ENCODE peak calls at places on chromosomes 5 and 9, in eight cellular contexts. R is upper lobe of left lung, B is A549, Z is stomach, V is ovary, E is tibial nerve, U is sigmoid colon, Q is K562. L is an unnamed sample.

GRCh38 chr9:130173462-130173876 is 1.3 kb downstream of the NCS1 start:
- DNase-seq in R (no peak), B (no peak), Z (no peak), V (no peak), E (no peak), U (peak), Q (no peak), L (no peak)

GRCh38 chr9:108184941-108185340 is 670.8 kb downstream of the ACTL7B start:
- DNase-seq in R (no peak), B (no peak), Z (no peak), V (no peak), E (no peak), U (no peak), Q (no peak), L (peak)

GRCh38 chr9:70411141-70411929 is 3.1 kb downstream of the KLF9 start:
- DNase-seq in R (peak), B (no peak), Z (peak), V (peak), E (peak), U (peak), Q (peak), L (peak)

GRCh38 chr9:131892162-131892707 is 152.4 kb upstream of the RAPGEF1 start:
- DNase-seq in R (no peak), B (no peak), Z (no peak), V (no peak), E (no peak), U (no peak), Q (no peak), L (no peak)

GRCh38 chr5:40124367-40124766 is 555.3 kb upstream of the PTGER4 start:
- DNase-seq in R (no peak), B (peak), Z (no peak), V (no peak), E (no peak), U (no peak), Q (no peak), L (no peak)

GRCh38 chr5:125154321-125154811 is 407.9 kb upstream of the ZNF608 start:
- DNase-seq in R (no peak), B (no peak), Z (no peak), V (no peak), E (no peak), U (no peak), Q (no peak), L (no peak)

GRCh38 chr5:136769900-136770684 is 404.7 kb upstream of the TRPC7 start:
- DNase-seq in R (peak), B (peak), Z (peak), V (peak), E (peak), U (peak), Q (peak), L (peak)

GRCh38 chr5:140855772-140856674 is at the start of gene PCDHA10:
- DNase-seq in R (no peak), B (peak), Z (no peak), V (no peak), E (no peak), U (no peak), Q (no peak), L (no peak)

GRCh38 chr9:135088979-135089847 is 1.7 kb downstream of the OLFM1 start:
- DNase-seq in R (no peak), B (no peak), Z (no peak), V (no peak), E (no peak), U (no peak), Q (no peak), L (no peak)

GRCh38 chr9:137040568-137040967 is 5.4 kb downstream of the NPDC1 start:
- DNase-seq in R (no peak), B (no peak), Z (no peak), V (no peak), E (no peak), U (no peak), Q (no peak), L (no peak)

GRCh38 chr5:109865636-109866035 is 175.9 kb downstream of the MAN2A1 start:
- DNase-seq in R (no peak), B (peak), Z (no peak), V (peak), E (no peak), U (no peak), Q (no peak), L (no peak)

GRCh38 chr5:105274079-105274478 is 1711.5 kb upstream of the NUDT12 start:
- DNase-seq in R (no peak), B (no peak), Z (no peak), V (no peak), E (no peak), U (no peak), Q (no peak), L (no peak)

GRCh38 chr5:141882594-141883183 is 4.5 kb upstream of the PCDH1 start:
- DNase-seq in R (no peak), B (no peak), Z (no peak), V (no peak), E (no peak), U (no peak), Q (no peak), L (peak)

GRCh38 chr5:138573949-138574670 is 1.1 kb downstream of the HSPA9 start:
- DNase-seq in R (no peak), B (no peak), Z (no peak), V (no peak), E (no peak), U (no peak), Q (no peak), L (no peak)

GRCh38 chr9:23552876-23553275 is 273.2 kb downstream of the ELAVL2 start:
- DNase-seq in R (no peak), B (no peak), Z (no peak), V (no peak), E (no peak), U (no peak), Q (no peak), L (no peak)

GRCh38 chr5:1480806-1481205 is 35.6 kb upstream of the SLC6A3 start:
- DNase-seq in R (no peak), B (no peak), Z (no peak), V (no peak), E (no peak), U (no peak), Q (no peak), L (no peak)

GRCh38 chr9:125467341-125467740 is 205.7 kb downstream of the GAPVD1 start:
- DNase-seq in R (no peak), B (no peak), Z (peak), V (no peak), E (no peak), U (no peak), Q (no peak), L (no peak)

GRCh38 chr5:157596449-157596848 is 20.9 kb upstream of the ADAM19 start:
- DNase-seq in R (no peak), B (no peak), Z (no peak), V (no peak), E (no peak), U (no peak), Q (no peak), L (peak)

GRCh38 chr9:96818535-96818934 is 35.8 kb downstream of the ZNF782 start:
- DNase-seq in R (no peak), B (peak), Z (no peak), V (no peak), E (no peak), U (no peak), Q (no peak), L (no peak)

GRCh38 chr5:133843911-133844310 is 124.5 kb downstream of the C5orf15 start:
- DNase-seq in R (no peak), B (no peak), Z (no peak), V (no peak), E (no peak), U (no peak), Q (no peak), L (no peak)

GRCh38 chr5:159179556-159180305 is 29.6 kb downstream of the RNF145 start:
- DNase-seq in R (no peak), B (no peak), Z (no peak), V (no peak), E (no peak), U (no peak), Q (no peak), L (no peak)

GRCh38 chr5:88892669-88893068 is 9.7 kb upstream of the MEF2C start:
- DNase-seq in R (no peak), B (no peak), Z (no peak), V (no peak), E (no peak), U (no peak), Q (no peak), L (no peak)

GRCh38 chr9:135702002-135702721 is at the start of gene KCNT1:
- DNase-seq in R (no peak), B (peak), Z (peak), V (peak), E (peak), U (no peak), Q (peak), L (peak)

GRCh38 chr9:93959739-93960154 is 4.6 kb upstream of the BARX1 start:
- DNase-seq in R (no peak), B (no peak), Z (no peak), V (no peak), E (no peak), U (no peak), Q (no peak), L (no peak)

GRCh38 chr9:93958121-93958874 is 3.1 kb upstream of the BARX1 start:
- DNase-seq in R (no peak), B (no peak), Z (no peak), V (no peak), E (no peak), U (peak), Q (no peak), L (no peak)

GRCh38 chr9:93960971-93961841 is 6.1 kb upstream of the BARX1 start:
- DNase-seq in R (no peak), B (no peak), Z (no peak), V (no peak), E (no peak), U (peak), Q (no peak), L (no peak)

GRCh38 chr9:93960221-93960970 is 5.2 kb upstream of the BARX1 start:
- DNase-seq in R (no peak), B (no peak), Z (peak), V (no peak), E (no peak), U (peak), Q (no peak), L (peak)

DNA sequence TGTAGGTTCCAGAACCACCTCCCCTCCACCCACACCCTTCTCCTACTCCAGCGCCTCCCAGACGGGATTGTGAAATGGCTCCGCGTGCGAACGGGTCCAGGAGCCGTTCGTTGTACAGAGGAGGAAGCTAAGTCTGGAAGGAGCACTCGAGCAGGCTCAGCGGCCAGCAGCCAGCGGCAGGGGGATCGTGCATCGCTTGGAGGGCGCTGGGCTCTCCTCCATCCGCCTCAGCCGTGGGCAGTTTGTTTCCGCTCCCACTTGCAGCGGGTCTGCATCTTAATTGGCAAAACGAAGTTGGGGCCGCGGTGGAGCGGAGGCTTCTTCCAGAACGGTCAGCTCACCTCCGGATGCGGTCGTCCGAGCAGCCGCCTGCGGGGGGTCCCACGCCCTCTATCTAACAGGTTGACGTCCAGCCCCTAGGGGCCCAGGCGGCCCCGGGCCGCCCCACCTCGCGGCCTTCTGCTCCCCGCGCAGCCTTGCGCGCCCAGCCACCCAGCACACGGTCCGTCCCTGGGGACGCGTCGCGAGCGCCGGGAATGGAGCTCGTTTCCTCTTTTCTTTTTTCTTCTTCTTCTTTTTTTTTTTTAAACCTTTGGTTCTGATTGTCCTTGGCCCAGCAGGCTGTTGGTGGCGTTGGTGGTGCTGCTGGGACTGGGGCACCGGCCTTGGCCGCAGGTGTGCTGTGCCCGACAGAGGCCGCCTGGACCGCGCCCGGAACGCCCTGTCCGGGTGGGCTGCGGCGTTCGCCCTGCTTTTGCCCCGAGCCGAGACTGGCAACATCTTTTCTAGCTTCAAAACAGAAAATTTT is 3.9 kb upstream of the BARX1 start:
- DNase-seq in R (peak), B (no peak), Z (no peak), V (no peak), E (no peak), U (peak), Q (no peak), L (no peak)
- H3K4me3 ChIP-seq in R (no peak), B (no peak), Z (peak), V (no peak), E (peak), U (no peak), Q (no peak), L (no peak)

GRCh38 chr5:147216552-147217154 is 18.2 kb upstream of the STK32A start:
- DNase-seq in R (no peak), B (no peak), Z (no peak), V (no peak), E (no peak), U (no peak), Q (no peak), L (no peak)
- TF ChIP-seq EP300 in R (no peak), B (no peak), Z (no peak), V (no peak), E (no peak), U (no peak), Q (no peak), L (no peak)

GRCh38 chr9:98236881-98237487 is 18.5 kb downstream of the TBC1D2 start:
- DNase-seq in R (peak), B (no peak), Z (no peak), V (no peak), E (no peak), U (peak), Q (no peak), L (peak)

GRCh38 chr9:98232926-98233325 is 22.5 kb downstream of the TBC1D2 start:
- DNase-seq in R (no peak), B (no peak), Z (no peak), V (no peak), E (no peak), U (peak), Q (no peak), L (no peak)

GRCh38 chr9:98231770-98232478 is 23.5 kb downstream of the TBC1D2 start:
- DNase-seq in R (no peak), B (peak), Z (no peak), V (no peak), E (no peak), U (peak), Q (no peak), L (no peak)

GRCh38 chr9:98235126-98235525 is 20.3 kb downstream of the TBC1D2 start:
- DNase-seq in R (no peak), B (no peak), Z (no peak), V (no peak), E (no peak), U (no peak), Q (no peak), L (no peak)

GRCh38 chr9:98234231-98234825 is 21.1 kb downstream of the TBC1D2 start:
- DNase-seq in R (no peak), B (no peak), Z (no peak), V (no peak), E (no peak), U (peak), Q (no peak), L (no peak)
- TF ChIP-seq CTCF in R (no peak), B (no peak), Z (no peak), V (no peak), E (no peak), U (no peak), Q (peak), L (peak)

DNA sequence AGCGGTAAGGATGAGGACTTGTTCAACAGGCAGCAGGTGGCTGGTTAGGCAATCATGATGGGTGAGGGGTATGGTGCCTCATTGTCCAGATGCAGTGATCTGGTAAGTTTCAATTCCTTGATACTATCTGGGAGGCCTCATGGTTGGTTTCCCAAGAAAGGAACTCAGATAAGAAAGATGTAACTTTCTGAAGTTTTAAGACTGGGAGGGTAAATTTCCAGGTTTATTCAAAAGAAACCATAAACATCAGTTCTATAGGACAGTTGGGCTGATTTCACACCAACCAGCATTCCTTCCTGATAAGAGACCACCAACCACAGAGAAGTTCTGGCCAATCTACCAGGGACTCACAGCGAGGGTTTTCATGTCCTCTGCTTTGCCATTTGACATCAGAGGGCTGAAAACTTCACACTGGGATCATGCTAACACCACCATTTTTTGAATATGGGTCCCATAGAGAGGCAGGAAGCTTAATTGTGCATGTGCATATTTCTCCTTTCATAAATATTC is 773 bp upstream of the AGGF1 start:
- DNase-seq in R (no peak), B (peak), Z (no peak), V (no peak), E (no peak), U (no peak), Q (no peak), L (no peak)
- H3K4me3 ChIP-seq in R (peak), B (peak), Z (peak), V (no peak), E (peak), U (peak), Q (no peak), L (no peak)